ENCODE peak calls at places on chromosomes 2 and 18, in nine cellular contexts. Y is Peyer's patch; O is tibial nerve; X is Panc1; F is uterus; T is astrocyte of the spinal cord; A is dorsolateral prefrontal cortex; C is neural progenitor cell; U is activated CD8-positive, alpha-beta T cell treated with anti-CD3 and anti-CD28 coated beads for 36 hours. K is an unnamed sample.

GRCh38 chr2:71798266-71799012 is 345.1 kb downstream of the DYSF start:
- DNase-seq in A (no peak), F (no peak), T (peak), Y (peak), X (no peak), C (peak), U (peak), O (no peak), K (peak)

GRCh38 chr2:168194784-168195522 is 52.4 kb downstream of the STK39 start:
- DNase-seq in A (no peak), F (no peak), U (peak), Y (no peak), C (no peak), O (no peak), X (no peak), T (peak), K (no peak)

GRCh38 chr18:79617521-79618500 is 61.8 kb upstream of the CTDP1 start:
- DNase-seq in A (peak), C (no peak), T (no peak), U (no peak), O (no peak), Y (peak), F (no peak), X (no peak), K (peak)

GRCh38 chr2:165055081-165055879 is 100.0 kb upstream of the SLC38A11 start:
- DNase-seq in X (no peak), Y (no peak), O (no peak), A (no peak), C (no peak), U (no peak), T (peak), F (no peak), K (no peak)

GRCh38 chr2:122866095-122866494 is 1110.6 kb downstream of the TSN start:
- DNase-seq in A (no peak), X (no peak), F (no peak), Y (no peak), O (no peak), T (no peak), U (no peak), C (no peak), K (no peak)

GRCh38 chr18:56204052-56204451 is 434.3 kb downstream of the TXNL1 start:
- DNase-seq in O (no peak), C (no peak), Y (no peak), A (no peak), F (no peak), X (no peak), U (no peak), T (no peak), K (no peak)

GRCh38 chr2:219018726-219019125 is 22.6 kb downstream of the CFAP65 start:
- DNase-seq in F (no peak), O (no peak), X (no peak), U (no peak), Y (no peak), C (no peak), A (no peak), T (no peak), K (no peak)

GRCh38 chr2:48812376-48812775 is 56.9 kb upstream of the LHCGR start:
- DNase-seq in Y (no peak), U (no peak), C (no peak), O (no peak), F (no peak), A (no peak), X (no peak), T (no peak), K (no peak)

GRCh38 chr2:26344581-26345283 is 1.2 kb upstream of the SELENOI start:
- DNase-seq in F (peak), C (peak), T (peak), X (no peak), U (peak), A (no peak), O (no peak), Y (peak), K (no peak)

GRCh38 chr2:46098606-46099005 is 198.6 kb upstream of the EPAS1 start:
- DNase-seq in U (peak), C (no peak), F (no peak), Y (no peak), O (no peak), T (peak), X (no peak), A (no peak), K (no peak)

GRCh38 chr18:72692086-72692485 is 147.9 kb upstream of the CBLN2 start:
- DNase-seq in O (no peak), Y (no peak), F (no peak), T (no peak), C (peak), U (no peak), A (no peak), X (no peak), K (no peak)

GRCh38 chr2:142873850-142874287 is 3.6 kb upstream of the KYNU start:
- DNase-seq in A (no peak), T (no peak), C (no peak), U (no peak), F (no peak), X (no peak), Y (no peak), O (no peak), K (no peak)

GRCh38 chr2:238277695-238278094 is 10.7 kb downstream of the PER2 start:
- DNase-seq in C (peak), U (no peak), Y (no peak), F (no peak), A (no peak), O (no peak), X (no peak), T (no peak), K (peak)
- TF ChIP-seq CTCF in C (peak), U (no peak), Y (no peak), F (no peak), A (no peak), O (no peak), X (no peak), T (peak), K (no peak)

GRCh38 chr18:47247036-47247832 is 4.2 kb downstream of the SKOR2 start:
- DNase-seq in F (no peak), A (no peak), Y (no peak), X (no peak), C (peak), U (peak), O (no peak), T (no peak), K (no peak)
- TF ChIP-seq CTCF in F (no peak), A (no peak), Y (no peak), X (no peak), C (peak), U (peak), O (no peak), T (peak), K (peak)

GRCh38 chr2:169676357-169676756 is 17.8 kb downstream of the CFAP210 start:
- DNase-seq in Y (no peak), T (no peak), A (no peak), F (no peak), U (no peak), X (no peak), O (no peak), C (peak), K (no peak)
- TF ChIP-seq CTCF in Y (no peak), T (no peak), A (no peak), F (no peak), U (no peak), X (peak), O (no peak), C (peak), K (no peak)

GRCh38 chr2:86821842-86822241 is 31.1 kb upstream of the CD8A start:
- DNase-seq in X (no peak), O (no peak), F (no peak), A (no peak), T (no peak), U (no peak), C (no peak), Y (no peak), K (no peak)

GRCh38 chr2:86825020-86825727 is 34.5 kb upstream of the CD8A start:
- DNase-seq in C (no peak), A (no peak), U (peak), X (no peak), O (no peak), F (no peak), T (no peak), Y (no peak), K (no peak)

GRCh38 chr2:86822668-86823067 is 32.0 kb upstream of the CD8A start:
- DNase-seq in X (no peak), U (no peak), F (no peak), C (no peak), A (no peak), O (no peak), T (no peak), Y (no peak), K (no peak)

GRCh38 chr2:86821306-86821705 is 30.6 kb upstream of the CD8A start:
- DNase-seq in U (peak), O (no peak), T (no peak), F (no peak), A (no peak), X (no peak), C (no peak), Y (no peak), K (no peak)

GRCh38 chr2:86825728-86826386 is 35.1 kb upstream of the CD8A start:
- DNase-seq in U (peak), A (no peak), Y (peak), O (no peak), F (no peak), C (no peak), X (no peak), T (no peak), K (no peak)
- TF ChIP-seq CTCF in U (no peak), A (no peak), Y (no peak), O (no peak), F (no peak), C (no peak), X (no peak), T (no peak), K (no peak)

GRCh38 chr2:121689356-121689755 is 40.1 kb upstream of the CLASP1 start:
- DNase-seq in U (no peak), C (no peak), T (peak), Y (no peak), O (no peak), F (no peak), X (no peak), A (no peak), K (no peak)
- TF ChIP-seq CTCF in U (no peak), C (peak), T (peak), Y (no peak), O (peak), F (no peak), X (no peak), A (peak), K (peak)

GRCh38 chr2:159710601-159711180 is 1.6 kb upstream of the MARCHF7 start:
- DNase-seq in Y (no peak), T (peak), X (no peak), F (no peak), O (no peak), U (no peak), C (no peak), A (no peak), K (no peak)

GRCh38 chr2:159713691-159714585 is 1.6 kb downstream of the MARCHF7 start:
- DNase-seq in A (no peak), X (no peak), U (no peak), O (no peak), Y (no peak), C (no peak), F (no peak), T (peak), K (no peak)

GRCh38 chr2:159712929-159713575 is 746 bp downstream of the MARCHF7 start:
- DNase-seq in X (no peak), C (no peak), A (no peak), F (no peak), O (no peak), U (peak), T (peak), Y (no peak), K (no peak)

GRCh38 chr2:159711562-159712193 is 628 bp upstream of the MARCHF7 start:
- DNase-seq in O (no peak), C (no peak), A (no peak), X (peak), T (no peak), Y (no peak), F (no peak), U (no peak), K (no peak)

DNA sequence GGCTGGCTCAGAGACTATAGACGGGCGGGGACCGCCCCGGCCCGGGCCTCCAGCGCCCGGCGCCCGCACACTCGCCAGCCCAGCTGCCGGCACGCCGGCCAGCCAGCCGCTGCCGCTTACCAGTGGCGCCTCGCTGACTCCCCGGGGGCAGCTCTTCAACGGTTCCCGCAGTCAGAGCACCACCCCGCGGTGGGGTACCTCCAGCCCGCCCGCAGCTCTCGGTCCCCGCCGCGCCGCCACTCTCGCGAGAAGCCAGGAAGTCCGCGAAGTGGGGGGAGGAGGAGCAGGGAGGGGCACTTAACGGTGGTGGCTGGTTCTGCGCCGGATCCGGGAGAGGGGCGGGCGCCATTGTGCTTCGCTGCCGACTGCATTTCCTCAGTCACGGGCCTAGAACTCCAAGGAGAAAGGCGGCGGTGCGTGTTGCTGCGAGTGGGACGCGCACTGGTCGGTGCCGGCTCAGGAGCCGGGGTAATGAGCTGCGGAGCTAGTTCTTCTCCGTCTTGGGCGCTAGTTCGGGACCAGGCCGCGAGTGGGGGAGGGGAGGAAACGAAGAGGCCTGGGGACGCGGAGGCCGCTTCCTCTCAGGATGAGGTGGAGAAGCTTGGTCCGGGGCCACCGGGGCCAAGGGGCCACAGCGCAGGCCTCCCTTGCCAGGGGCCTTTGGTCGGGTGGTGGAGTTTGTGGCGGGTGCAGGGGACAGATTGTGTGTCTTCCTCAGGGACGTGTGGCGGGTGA is at the start of gene MARCHF7:
- DNase-seq in A (peak), C (peak), F (peak), O (peak), U (peak), X (peak), Y (peak), T (peak), K (peak)
- TF ChIP-seq CTCF in A (peak), C (peak), F (peak), O (peak), U (peak), X (peak), Y (peak), T (peak), K (peak)

DNA sequence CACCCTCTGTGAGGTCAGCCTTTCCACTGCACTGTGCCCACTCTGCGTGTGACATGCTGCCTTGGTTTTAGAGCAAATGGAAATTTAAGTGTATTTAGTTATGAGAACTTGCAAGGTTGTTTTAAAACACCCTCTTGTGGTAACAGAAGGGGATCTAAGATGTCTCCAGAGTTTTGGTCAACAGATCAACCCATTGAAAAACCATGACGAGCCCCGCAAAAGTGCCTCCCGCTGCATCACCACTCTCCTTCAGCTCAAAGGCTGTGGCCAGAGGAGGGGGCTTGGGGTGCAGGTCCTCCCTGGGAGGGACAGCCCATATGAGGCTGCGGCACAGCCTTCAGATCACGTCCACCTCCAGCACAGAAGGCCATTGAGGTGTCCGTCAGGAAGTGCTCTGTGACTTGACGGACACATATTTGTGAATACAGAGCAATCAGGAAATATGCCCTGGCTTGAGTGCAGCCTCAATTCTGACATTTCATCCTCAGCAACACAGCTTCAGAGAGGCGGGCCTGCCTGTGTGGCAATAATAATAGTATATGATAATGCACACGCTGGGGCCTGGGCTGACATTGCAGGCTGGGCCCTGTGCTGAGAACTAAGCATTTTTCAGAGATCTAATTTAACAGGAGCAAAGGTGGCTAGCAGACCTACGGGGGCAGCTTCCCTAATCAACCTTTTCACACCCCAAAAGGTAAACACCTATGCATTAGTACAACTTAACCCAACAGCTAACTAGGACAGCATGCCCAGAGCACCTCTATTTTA is 213.9 kb downstream of the ANAPC1 start:
- DNase-seq in X (no peak), C (no peak), A (no peak), T (no peak), U (no peak), O (no peak), Y (no peak), F (no peak), K (peak)
- TF ChIP-seq CTCF in X (no peak), C (no peak), A (no peak), T (no peak), U (no peak), O (no peak), Y (no peak), F (no peak), K (no peak)